ENCODE peak calls at places on chromosomes 2 and 18, in nine cellular contexts. U is EH; H is activated CD8-positive, alpha-beta memory T cell treated with anti-CD3 and anti-CD28 coated beads for 4 hours; Z is NCI-H1417; Q is Caco-2; Y is stimulated activated effector memory CD8-positive, alpha-beta T cell treated with anti-CD3 and anti-CD28 coated beads, Interleukin-12 subunit alpha, Interleukin-12 subunit beta, amount 100 ng/mL, for 72 hours; A is SJCRH30; B is SHP77; P is fibroblast of mammary gland. J is an unnamed sample.

GRCh38 chr18:14974576-14974975 is 226.6 kb downstream of the ANKRD30B start:
- DNase-seq in U (no peak), H (no peak), Z (no peak), Q (no peak), Y (no peak), A (no peak), B (no peak), P (no peak), J (no peak)

GRCh38 chr2:64482243-64482642 is 28.3 kb downstream of the LGALSL start:
- DNase-seq in U (no peak), H (no peak), Z (no peak), Q (no peak), Y (no peak), A (no peak), B (no peak), P (no peak), J (no peak)

GRCh38 chr2:176128172-176129012 is 1.1 kb upstream of the HOXD8 start:
- DNase-seq in U (no peak), H (no peak), Z (peak), Q (no peak), Y (no peak), A (no peak), B (peak), P (peak), J (no peak)

GRCh38 chr18:55912071-55912470 is 324.1 kb upstream of the TCF4 start:
- DNase-seq in U (no peak), H (no peak), Z (peak), Q (no peak), Y (no peak), A (no peak), B (no peak), P (no peak), J (no peak)

GRCh38 chr2:47904903-47905453 is 1.3 kb downstream of the FBXO11 start:
- DNase-seq in U (peak), H (no peak), Z (peak), Q (peak), Y (peak), A (peak), B (peak), P (no peak), J (peak)

GRCh38 chr18:22412502-22412901 is 5.2 kb downstream of the CTAGE1 start:
- DNase-seq in U (peak), H (no peak), Z (no peak), Q (no peak), Y (no peak), A (no peak), B (no peak), P (peak), J (no peak)

GRCh38 chr2:148989882-148990493 is 48.5 kb upstream of the LYPD6B start:
- DNase-seq in U (peak), H (no peak), Z (peak), Q (peak), Y (peak), A (peak), B (peak), P (peak), J (peak)

GRCh38 chr18:77039196-77040140 is 93.1 kb downstream of the MBP start:
- DNase-seq in U (no peak), H (no peak), Z (no peak), Q (no peak), Y (no peak), A (no peak), B (no peak), P (peak), J (no peak)

GRCh38 chr2:53475766-53476165 is 291.8 kb upstream of the CHAC2 start:
- DNase-seq in U (peak), H (no peak), Z (no peak), Q (no peak), Y (no peak), A (no peak), B (no peak), P (no peak), J (no peak)

GRCh38 chr2:127226520-127227263 is 6.6 kb upstream of the CYP27C1 start:
- DNase-seq in U (peak), H (no peak), Z (no peak), Q (no peak), Y (peak), A (peak), B (peak), P (peak), J (peak)

GRCh38 chr2:101697794-101698418 is 399 bp downstream of the MAP4K4 start:
- DNase-seq in U (peak), H (no peak), Z (no peak), Q (peak), Y (peak), A (peak), B (no peak), P (no peak), J (peak)

GRCh38 chr2:182866461-182867369 is at the start of gene FRZB:
- DNase-seq in U (peak), H (no peak), Z (no peak), Q (no peak), Y (no peak), A (peak), B (no peak), P (peak), J (peak)

GRCh38 chr2:21657475-21657874 is 533.7 kb downstream of the TDRD15 start:
- DNase-seq in U (peak), H (no peak), Z (no peak), Q (no peak), Y (no peak), A (no peak), B (no peak), P (no peak), J (no peak)

GRCh38 chr2:31414601-31415241 is at the start of gene XDH:
- DNase-seq in U (peak), H (no peak), Z (no peak), Q (no peak), Y (no peak), A (no peak), B (no peak), P (no peak), J (peak)

GRCh38 chr18:70422061-70422965 is 133.5 kb downstream of the SOCS6 start:
- DNase-seq in U (peak), H (no peak), Z (no peak), Q (no peak), Y (no peak), A (peak), B (no peak), P (peak), J (peak)

GRCh38 chr2:233818639-233819621 is 35.4 kb downstream of the HJURP start:
- DNase-seq in U (no peak), H (no peak), Z (no peak), Q (no peak), Y (no peak), A (no peak), B (no peak), P (no peak), J (no peak)

GRCh38 chr2:126496493-126496892 is 159.5 kb upstream of the GYPC start:
- DNase-seq in U (no peak), H (no peak), Z (no peak), Q (no peak), Y (no peak), A (no peak), B (no peak), P (no peak), J (no peak)

GRCh38 chr2:224498991-224499390 is 86.2 kb downstream of the CUL3 start:
- DNase-seq in U (no peak), H (no peak), Z (no peak), Q (no peak), Y (no peak), A (no peak), B (no peak), P (no peak), J (no peak)

GRCh38 chr18:65768379-65768778 is 17.6 kb downstream of the CDH7 start:
- DNase-seq in U (no peak), H (no peak), Z (no peak), Q (peak), Y (no peak), A (no peak), B (no peak), P (no peak), J (peak)

GRCh38 chr2:161681043-161681442 is 56.8 kb downstream of the SLC4A10 start:
- DNase-seq in U (peak), H (no peak), Z (no peak), Q (no peak), Y (no peak), A (no peak), B (no peak), P (peak), J (no peak)

GRCh38 chr2:203928849-203929248 is 7.7 kb upstream of the ICOS start:
- DNase-seq in U (peak), H (no peak), Z (no peak), Q (no peak), Y (no peak), A (no peak), B (no peak), P (peak), J (peak)

GRCh38 chr18:79258447-79258846 is 137.3 kb upstream of the NFATC1 start:
- DNase-seq in U (no peak), H (no peak), Z (no peak), Q (no peak), Y (peak), A (no peak), B (no peak), P (no peak), J (no peak)

GRCh38 chr18:39531659-39532058 is 1966.1 kb upstream of the CELF4 start:
- DNase-seq in U (no peak), H (no peak), Z (no peak), Q (no peak), Y (no peak), A (no peak), B (no peak), P (no peak), J (no peak)

GRCh38 chr2:28683100-28683706 is 68.4 kb upstream of the PPP1CB start:
- DNase-seq in U (peak), H (no peak), Z (peak), Q (peak), Y (no peak), A (peak), B (peak), P (peak), J (peak)

GRCh38 chr2:203918264-203918663 is 18.3 kb upstream of the ICOS start:
- DNase-seq in U (no peak), H (no peak), Z (no peak), Q (no peak), Y (no peak), A (no peak), B (no peak), P (no peak), J (no peak)

GRCh38 chr2:199749571-199749970 is 101.4 kb downstream of the FTCDNL1 start:
- DNase-seq in U (no peak), H (no peak), Z (no peak), Q (no peak), Y (no peak), A (no peak), B (no peak), P (no peak), J (no peak)

GRCh38 chr2:35114765-35115164 is 1240.8 kb upstream of the CRIM1 start:
- DNase-seq in U (no peak), H (no peak), Z (no peak), Q (peak), Y (no peak), A (no peak), B (no peak), P (no peak), J (no peak)

GRCh38 chr2:230825354-230825753 is 39.4 kb upstream of the ITM2C start:
- DNase-seq in U (no peak), H (no peak), Z (no peak), Q (no peak), Y (no peak), A (no peak), B (no peak), P (no peak), J (no peak)

GRCh38 chr2:101120124-101120996 is 30.8 kb downstream of the TBC1D8 start:
- DNase-seq in U (peak), H (no peak), Z (no peak), Q (no peak), Y (no peak), A (peak), B (peak), P (peak), J (peak)

GRCh38 chr2:24513266-24513665 is 22.2 kb downstream of the NCOA1 start:
- DNase-seq in U (peak), H (no peak), Z (no peak), Q (no peak), Y (no peak), A (no peak), B (no peak), P (peak), J (no peak)

GRCh38 chr2:26530696-26531095 is 52.8 kb upstream of the OTOF start:
- DNase-seq in U (peak), H (no peak), Z (no peak), Q (no peak), Y (no peak), A (no peak), B (no peak), P (peak), J (no peak)

GRCh38 chr18:35605686-35606417 is 24.3 kb downstream of the GALNT1 start:
- DNase-seq in U (peak), H (no peak), Z (no peak), Q (no peak), Y (no peak), A (no peak), B (no peak), P (peak), J (no peak)

J was measured in NCI-H69.